ENCODE peak calls at places on chromosomes 16 and 17, in seven cellular contexts. R is GM12865; F is fibroblast of the aortic adventitia; P is activated naive CD8-positive, alpha-beta T cell treated with anti-CD3 and anti-CD28 coated beads for 36 hours; L is myocyte; M is iris pigment epithelial cell; V is tibial nerve. X is an unnamed sample.

GRCh38 chr17:67212716-67213417 is 32.1 kb downstream of the HELZ start:
- DNase-seq in M (peak; percentile 80), R (no peak), V (no peak), F (peak; percentile 87), P (no peak), L (no peak), X (no peak)

GRCh38 chr17:44804301-44805061 is 25.6 kb downstream of the GJC1 start:
- DNase-seq in P (no peak), L (no peak), F (no peak), M (peak; percentile 35), R (no peak), V (no peak), X (no peak)

GRCh38 chr17:48047113-48047740 is 932 bp upstream of the NFE2L1 start:
- DNase-seq in V (no peak), P (no peak), M (no peak), L (peak; percentile 47), R (no peak), F (no peak), X (no peak)

GRCh38 chr16:19089410-19089955 is 22.1 kb downstream of the COQ7 start:
- DNase-seq in L (no peak), V (no peak), M (no peak), F (no peak), R (no peak), P (no peak), X (no peak)

GRCh38 chr16:78115659-78116058 is 16.2 kb downstream of the WWOX start:
- DNase-seq in R (no peak), F (no peak), M (no peak), L (no peak), P (no peak), V (no peak), X (no peak)

GRCh38 chr16:89505204-89506112 is 2.7 kb upstream of the SPG7 start:
- DNase-seq in P (peak; percentile 88), R (peak; percentile 94), M (peak; percentile 89), V (peak; percentile 85), L (peak; percentile 78), F (peak; percentile 89), X (peak; percentile 65)

GRCh38 chr16:17225551-17225950 is 245.2 kb downstream of the XYLT1 start:
- DNase-seq in V (no peak), F (peak; percentile 47), R (no peak), L (peak; percentile 7), M (no peak), P (no peak), X (no peak)

GRCh38 chr17:45413498-45413923 is 19.2 kb downstream of the ARHGAP27 start:
- DNase-seq in V (no peak), F (no peak), R (no peak), L (no peak), P (no peak), M (no peak), X (peak; percentile 18)

GRCh38 chr17:58136669-58137279 is 11.4 kb upstream of the OR4D1 start:
- DNase-seq in V (no peak), M (no peak), R (no peak), F (no peak), L (no peak), P (no peak), X (peak; percentile 53)

GRCh38 chr16:11082108-11082859 is 137.9 kb downstream of the CLEC16A start:
- DNase-seq in P (no peak), M (no peak), R (no peak), V (no peak), F (no peak), L (no peak), X (no peak)

GRCh38 chr16:67766281-67766680 is 40.1 kb downstream of the RANBP10 start:
- DNase-seq in R (no peak), V (no peak), L (no peak), P (no peak), F (no peak), M (no peak), X (no peak)

GRCh38 chr17:66673668-66674276 is 161.1 kb upstream of the CACNG5 start:
- DNase-seq in F (peak; percentile 80), R (peak; percentile 46), P (peak; percentile 40), M (peak; percentile 73), V (peak; percentile 24), L (peak; percentile 81), X (peak; percentile 49)